ENCODE peak calls at places on chromosomes 3 and 15, in eight cellular contexts. X is SJSA1, M is COR-L47, H is left ventricle myocardium superior, D is BE2C, Z is GM23248, P is mucosa of gallbladder, W is AG20443. E is an unnamed sample.

GRCh38 chr3:36852071-36852470 is 87.7 kb upstream of the DCLK3 start:
- DNase-seq in X (no peak), M (no peak), H (no peak), D (no peak), Z (no peak), P (no peak), W (no peak), E (no peak)

GRCh38 chr3:69122398-69122797 is at the start of gene LMOD3:
- DNase-seq in X (no peak), M (no peak), H (no peak), D (no peak), Z (no peak), P (no peak), W (no peak), E (no peak)

GRCh38 chr3:52887166-52887565 is 10.2 kb downstream of the STIMATE start:
- DNase-seq in X (no peak), M (no peak), H (no peak), D (no peak), Z (no peak), P (no peak), W (no peak), E (no peak)

GRCh38 chr15:32927124-32927523 is 209.3 kb downstream of the GREM1 start:
- DNase-seq in X (no peak), M (no peak), H (no peak), D (no peak), Z (no peak), P (no peak), W (no peak), E (no peak)

GRCh38 chr3:185824467-185825378 is at the start of gene IGF2BP2:
- DNase-seq in X (peak; percentile 85), M (no peak), H (peak; percentile 84), D (peak; percentile 52), Z (peak; percentile 92), P (peak; percentile 72), W (peak; percentile 90), E (peak; percentile 88)

GRCh38 chr15:48644827-48645557 is 517 bp downstream of the FBN1 start:
- DNase-seq in X (peak; percentile 72), M (peak; percentile 18), H (peak; percentile 62), D (peak; percentile 47), Z (peak; percentile 78), P (peak; percentile 25), W (peak; percentile 60), E (peak; percentile 65)

GRCh38 chr15:57554063-57554820 is 37.5 kb upstream of the MYZAP start:
- DNase-seq in X (no peak), M (peak; percentile 25), H (no peak), D (peak; percentile 69), Z (no peak), P (no peak), W (no peak), E (no peak)

GRCh38 chr15:70283511-70283910 is 185.8 kb upstream of the TLE3 start:
- DNase-seq in X (peak; percentile 16), M (no peak), H (no peak), D (no peak), Z (no peak), P (no peak), W (no peak), E (no peak)

GRCh38 chr3:23100106-23100505 is 103.0 kb upstream of the UBE2E2 start:
- DNase-seq in X (no peak), M (no peak), H (no peak), D (no peak), Z (no peak), P (no peak), W (no peak), E (no peak)

GRCh38 chr3:106485202-106485601 is 616.4 kb upstream of the CBLB start:
- DNase-seq in X (no peak), M (no peak), H (no peak), D (no peak), Z (peak; percentile 17), P (no peak), W (no peak), E (no peak)

GRCh38 chr3:116384717-116385116 is 60.6 kb downstream of the LSAMP start:
- DNase-seq in X (no peak), M (peak; percentile 40), H (no peak), D (no peak), Z (no peak), P (no peak), W (no peak), E (no peak)

GRCh38 chr3:139118835-139119234 is 74.1 kb upstream of the PRR23C start:
- DNase-seq in X (no peak), M (no peak), H (no peak), D (no peak), Z (no peak), P (no peak), W (no peak), E (no peak)

GRCh38 chr3:3772920-3773319 is 26.3 kb upstream of the LRRN1 start:
- DNase-seq in X (no peak), M (no peak), H (peak; percentile 26), D (peak; percentile 44), Z (no peak), P (no peak), W (no peak), E (no peak)

GRCh38 chr3:116154389-116154788 is 290.9 kb downstream of the LSAMP start:
- DNase-seq in X (no peak), M (no peak), H (no peak), D (no peak), Z (no peak), P (no peak), W (no peak), E (no peak)

GRCh38 chr3:52295809-52296208 is 8.2 kb downstream of the GLYCTK start:
- DNase-seq in X (no peak), M (no peak), H (peak; percentile 0), D (no peak), Z (no peak), P (no peak), W (no peak), E (no peak)